ENCODE peak calls at places on chromosomes 6 and 20, in seven cellular contexts. N, K, P, W, C, E and U are unnamed samples.

GRCh38 chr6:403659-404655 is 12.4 kb downstream of the IRF4 start:
- DNase-seq in K (no peak), W (no peak), N (peak; percentile 75), C (no peak), P (no peak), E (no peak), U (peak; percentile 55)

GRCh38 chr20:22101606-22102005 is 396.1 kb downstream of the PAX1 start:
- DNase-seq in W (no peak), N (no peak), P (no peak), E (no peak), K (no peak), C (no peak), U (no peak)

GRCh38 chr6:138724015-138724414 is 49.6 kb upstream of the CCDC28A start:
- DNase-seq in E (no peak), C (peak; percentile 28), W (peak; percentile 60), N (no peak), P (no peak), K (no peak), U (no peak)

GRCh38 chr6:82889117-82889516 is 176.5 kb downstream of the UBE3D start:
- DNase-seq in N (no peak), P (no peak), W (no peak), C (no peak), K (no peak), E (no peak), U (no peak)

GRCh38 chr20:57392512-57393271 is 1.5 kb downstream of the RBM38 start:
- DNase-seq in K (no peak), W (no peak), E (no peak), P (no peak), C (peak; percentile 60), N (peak; percentile 96), U (peak; percentile 78)

GRCh38 chr6:70388814-70389213 is 24.5 kb upstream of the FAM135A start:
- DNase-seq in E (no peak), P (no peak), N (no peak), W (no peak), C (no peak), K (no peak), U (no peak)

GRCh38 chr6:160024152-160024551 is 55.3 kb downstream of the IGF2R start:
- DNase-seq in K (no peak), N (no peak), C (no peak), P (no peak), E (no peak), W (no peak), U (no peak)

GRCh38 chr6:2162089-2162465 is 83.3 kb downstream of the GMDS start:
- DNase-seq in W (no peak), N (no peak), K (peak; percentile 45), E (no peak), C (no peak), P (no peak), U (no peak)

GRCh38 chr6:133890941-133891813 is 2.3 kb downstream of the TCF21 start:
- DNase-seq in C (peak; percentile 29), E (no peak), N (peak; percentile 72), P (no peak), K (no peak), W (no peak), U (peak; percentile 30)

GRCh38 chr20:64247312-64247627 is 8.3 kb upstream of the PCMTD2 start:
- DNase-seq in N (peak; percentile 68), P (no peak), E (no peak), W (no peak), K (no peak), C (peak; percentile 17), U (no peak)

GRCh38 chr20:56625837-56626236 is 3.3 kb upstream of the TFAP2C start:
- DNase-seq in K (no peak), E (no peak), C (no peak), P (no peak), W (no peak), N (no peak), U (no peak)

GRCh38 chr6:36387440-36388303 is at the start of gene ETV7:
- DNase-seq in N (peak; percentile 84), K (peak; percentile 37), C (peak; percentile 63), W (no peak), P (no peak), E (no peak), U (peak; percentile 71)

GRCh38 chr20:36856691-36857635 is 19.0 kb upstream of the TLDC2 start:
- DNase-seq in P (no peak), N (peak; percentile 78), W (no peak), C (no peak), E (no peak), K (no peak), U (peak; percentile 52)

GRCh38 chr20:62400541-62400940 is 6.5 kb downstream of the CABLES2 start:
- DNase-seq in P (no peak), K (no peak), N (no peak), C (no peak), W (no peak), E (no peak), U (no peak)

GRCh38 chr20:19628570-19629134 is 129.4 kb upstream of the RIN2 start:
- DNase-seq in E (no peak), P (no peak), K (peak; percentile 58), W (peak; percentile 29), C (peak; percentile 65), N (no peak), U (peak; percentile 92)

GRCh38 chr20:63941282-63942060 is 14.7 kb downstream of the UCKL1 start:
- DNase-seq in W (no peak), N (peak; percentile 93), P (no peak), C (peak; percentile 64), K (peak; percentile 88), E (no peak), U (peak; percentile 67)

GRCh38 chr6:69693749-69694148 is 103.1 kb downstream of the LMBRD1 start:
- DNase-seq in K (no peak), C (no peak), P (no peak), W (no peak), E (no peak), N (no peak), U (no peak)

GRCh38 chr6:170147832-170148708 is 142.8 kb downstream of the DLL1 start:
- DNase-seq in E (no peak), N (peak; percentile 88), K (no peak), C (no peak), W (no peak), P (no peak), U (no peak)

GRCh38 chr6:127100510-127101140 is 17.8 kb upstream of the RSPO3 start:
- DNase-seq in N (no peak), P (no peak), W (no peak), C (no peak), E (no peak), K (no peak), U (no peak)

GRCh38 chr6:1118287-1118647 is 193.6 kb upstream of the FOXQ1 start:
- DNase-seq in K (no peak), E (no peak), N (no peak), W (no peak), P (no peak), C (no peak), U (no peak)

GRCh38 chr6:3919130-3919628 is 70.0 kb downstream of the FAM50B start:
- DNase-seq in N (no peak), C (no peak), W (no peak), P (no peak), K (peak; percentile 56), E (peak; percentile 46), U (no peak)

GRCh38 chr20:10171864-10172751 is 46.5 kb upstream of the SNAP25 start:
- DNase-seq in K (peak; percentile 18), P (peak; percentile 21), N (peak; percentile 64), C (peak; percentile 73), W (no peak), E (no peak), U (peak; percentile 36)

DNA sequence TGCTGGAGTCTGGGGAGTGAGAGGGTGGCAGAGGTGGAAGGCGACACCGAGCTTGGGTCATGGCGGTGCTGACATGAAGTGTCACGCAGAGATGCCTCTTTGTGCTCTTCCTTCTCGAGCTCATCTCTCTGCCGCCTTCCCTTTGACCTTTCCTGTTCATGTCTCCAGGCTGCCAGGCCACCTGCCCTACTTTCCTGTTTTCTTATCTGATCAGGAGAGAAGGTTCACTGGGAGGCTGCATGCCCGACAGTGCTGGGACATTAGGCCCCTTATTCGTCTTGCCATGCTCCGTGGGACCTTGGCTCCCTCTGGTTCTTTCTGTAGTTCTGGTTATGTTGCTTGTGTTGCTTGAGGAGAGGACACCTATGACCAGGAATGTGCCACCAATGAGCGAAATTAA is 33.2 kb downstream of the CST8 start:
- DNase-seq in C (no peak), K (no peak), P (no peak), E (no peak), W (no peak), N (no peak), U (no peak)
- TF ChIP-seq CTCF in C (no peak), K (no peak), P (no peak), E (no peak), W (no peak), N (no peak), U (no peak)

GRCh38 chr6:31901415-31901952 is 402 bp downstream of the ZBTB12 start:
- DNase-seq in K (no peak), N (peak; percentile 91), E (no peak), W (no peak), P (no peak), C (peak; percentile 57), U (peak; percentile 81)

GRCh38 chr6:31900917-31901414 is 920 bp downstream of the ZBTB12 start:
- DNase-seq in N (peak; percentile 83), W (no peak), E (no peak), C (no peak), P (no peak), K (no peak), U (peak; percentile 29)

GRCh38 chr6:31899882-31900722 is 1.8 kb downstream of the ZBTB12 start:
- DNase-seq in N (peak; percentile 79), W (no peak), P (no peak), C (no peak), E (no peak), K (no peak), U (no peak)

GRCh38 chr6:31903957-31904356 is 2.1 kb upstream of the ZBTB12 start:
- DNase-seq in E (no peak), N (no peak), C (no peak), W (no peak), K (no peak), P (no peak), U (no peak)

GRCh38 chr6:31901953-31902643 is at the start of gene ZBTB12:
- DNase-seq in P (peak; percentile 89), C (peak; percentile 93), W (peak; percentile 91), E (peak; percentile 80), K (peak; percentile 77), N (peak; percentile 96), U (peak; percentile 94)
- TF ChIP-seq CTCF in P (no peak), C (no peak), W (no peak), E (no peak), K (no peak), N (no peak), U (no peak)

DNA sequence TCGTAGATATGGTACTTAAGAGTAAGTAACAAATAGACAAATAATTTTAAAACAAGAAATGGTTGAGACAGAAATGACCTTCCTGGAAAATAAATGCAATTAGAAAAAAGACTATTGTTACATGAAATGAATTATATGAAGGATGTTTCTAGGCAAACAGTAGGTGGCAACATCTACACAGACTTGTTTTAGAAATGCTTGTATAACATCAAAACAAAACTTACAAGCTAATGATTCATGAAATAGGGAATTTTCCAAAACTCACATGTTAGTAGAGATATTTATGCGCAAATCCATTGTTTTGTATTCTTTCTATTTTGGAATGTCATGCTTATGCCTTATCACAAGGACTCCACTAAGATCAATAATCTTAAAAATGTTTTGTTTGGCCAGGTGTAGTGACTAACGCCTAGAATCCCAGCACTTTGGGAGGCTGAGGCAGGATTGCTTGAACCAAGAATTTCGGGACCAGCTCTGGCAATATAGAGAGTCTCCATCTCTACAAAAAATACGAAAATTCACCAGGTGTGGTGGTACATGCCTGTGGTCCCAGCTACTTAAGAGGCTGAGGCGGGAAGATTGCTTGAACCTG is 32.3 kb upstream of the LGSN start:
- DNase-seq in P (no peak), E (no peak), W (peak; percentile 44), N (no peak), K (peak; percentile 51), C (no peak), U (no peak)
- TF ChIP-seq CTCF in P (peak; percentile 22), E (peak; percentile 21), W (no peak), N (no peak), K (peak; percentile 80), C (peak; percentile 11), U (no peak)

GRCh38 chr20:39117486-39117885 is 155.3 kb downstream of the DHX35 start:
- DNase-seq in P (no peak), E (no peak), W (no peak), N (no peak), C (peak; percentile 26), K (peak; percentile 84), U (no peak)
- TF ChIP-seq CTCF in P (no peak), E (no peak), W (no peak), N (no peak), C (no peak), K (no peak), U (no peak)